ENCODE peak calls at places on chromosomes 3 and 15, in five cellular contexts. L is HCT116, I is SK-N-SH, Z is GM12878, J is H1. R is an unnamed sample.

GRCh38 chr3:13252207-13252606 is 167.9 kb downstream of the NUP210 start:
- DNase-seq in L (no peak), J (no peak), I (no peak), Z (no peak), R (no peak)

GRCh38 chr3:97515076-97515475 is 249.5 kb upstream of the ARL6 start:
- DNase-seq in J (no peak), L (no peak), Z (no peak), I (no peak), R (no peak)

GRCh38 chr3:141414141-141414689 is 45.9 kb downstream of the ZBTB38 start:
- DNase-seq in J (no peak), I (no peak), Z (no peak), L (no peak), R (no peak)

GRCh38 chr15:40054056-40054745 is 15.2 kb upstream of the SRP14 start:
- DNase-seq in L (no peak), Z (no peak), J (no peak), I (no peak), R (no peak)

GRCh38 chr15:53830707-53831386 is 71.4 kb upstream of the WDR72 start:
- DNase-seq in J (no peak), I (no peak), Z (no peak), L (no peak), R (no peak)

GRCh38 chr3:12909710-12910109 is 68.3 kb upstream of the RPL32 start:
- DNase-seq in Z (no peak), L (no peak), J (no peak), I (no peak), R (no peak)

GRCh38 chr3:56744016-56744415 is 57.7 kb downstream of the ARHGEF3 start:
- DNase-seq in J (no peak), L (no peak), Z (no peak), I (no peak), R (no peak)

GRCh38 chr3:23856286-23856685 is 50.5 kb downstream of the UBE2E1 start:
- DNase-seq in I (no peak), Z (no peak), L (no peak), J (no peak), R (no peak)

GRCh38 chr3:19945405-19946290 is 1.2 kb upstream of the RAB5A start:
- DNase-seq in I (no peak), Z (no peak), L (no peak), J (no peak), R (no peak)

GRCh38 chr3:103308921-103309320 is 874.1 kb downstream of the ZPLD1 start:
- DNase-seq in Z (no peak), J (no peak), I (no peak), L (no peak), R (no peak)

DNA sequence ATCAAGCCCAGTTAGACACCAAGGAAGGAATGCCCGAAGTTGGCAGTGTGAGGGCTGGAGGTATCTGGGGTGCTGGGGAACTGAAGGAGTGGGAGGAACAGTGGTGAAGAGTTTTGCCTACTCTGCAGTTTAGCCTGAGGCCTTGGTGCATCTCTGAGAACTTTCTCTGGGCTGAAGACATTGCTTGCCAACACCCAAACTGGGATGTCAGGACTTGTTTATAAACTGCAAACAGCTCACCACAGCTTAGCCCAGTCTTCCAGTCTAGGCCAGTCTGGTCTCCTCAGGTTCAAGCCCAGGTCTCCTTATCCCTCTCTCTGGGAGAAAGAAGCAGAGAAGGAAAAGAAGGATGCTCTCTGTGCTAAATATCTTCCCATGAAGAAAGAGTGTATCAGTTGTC is 68.0 kb upstream of the BOC start:
- DNase-seq in L (no peak), Z (no peak), J (no peak), I (no peak), R (no peak)
- TF ChIP-seq POLR2AphosphoS5 in L (no peak), Z (no peak), J (no peak), I (no peak), R (no peak)

GRCh38 chr3:143712522-143712921 is 135.7 kb downstream of the SLC9A9 start:
- DNase-seq in Z (no peak), J (no peak), L (no peak), I (no peak), R (no peak)
- H3K4me3 ChIP-seq in Z (no peak), J (no peak), L (no peak), I (no peak), R (no peak)

GRCh38 chr15:90974216-90974615 is 19.5 kb downstream of the RCCD1 start:
- DNase-seq in Z (no peak), I (no peak), J (no peak), L (no peak), R (no peak)
- H3K9ac ChIP-seq in Z (no peak), I (no peak), J (no peak), L (no peak), R (no peak)

GRCh38 chr3:73427018-73427750 is 197.6 kb downstream of the PDZRN3 start:
- DNase-seq in L (no peak), J (no peak), Z (no peak), I (no peak), R (no peak)
- TF ChIP-seq POLR2AphosphoS5 in L (no peak), J (no peak), Z (no peak), I (no peak), R (no peak)

R was measured in SK-N-MC.